ENCODE peak calls at places on chromosomes 13 and 19, in ten cellular contexts. H is cerebellar nuclear complex; S is endothelial cell; U is stimulated activated CD4-positive, alpha-beta T cell treated with anti-CD3 and anti-CD28 coated beads, Interleukin-2, amount 100 ng/mL, for 48 hours; D is immature natural killer cell; O is NCI-H748 treated with DMSO at 0.1 percent for 48 hours; N is H54; R is activated T-helper 9 cell treated with anti-CD3 and anti-CD28 coated beads, Interleukin-2, amount 50 U/mL, for 16 hours; W is NCI-H1105; E is GM13977. K is an unnamed sample.

GRCh38 chr13:30715837-30716236 is 19.5 kb upstream of the ALOX5AP start:
- DNase-seq in H (no peak), W (no peak), R (no peak), N (no peak), S (no peak), D (no peak), E (no peak), U (no peak), O (no peak), K (no peak)

GRCh38 chr13:37925878-37926473 is 56.4 kb upstream of the TRPC4 start:
- DNase-seq in R (no peak), S (no peak), U (no peak), W (no peak), O (no peak), D (no peak), N (no peak), E (no peak), H (no peak), K (no peak)

GRCh38 chr13:33968520-33969507 is 150.9 kb downstream of the RFC3 start:
- DNase-seq in W (no peak), U (no peak), H (no peak), E (no peak), R (no peak), S (no peak), O (no peak), N (no peak), D (no peak), K (no peak)

GRCh38 chr19:1063030-1063908 is 3.7 kb upstream of the ARHGAP45 start:
- DNase-seq in H (no peak), S (no peak), D (peak), W (no peak), E (peak), O (no peak), U (no peak), N (no peak), R (no peak), K (no peak)

GRCh38 chr19:49954092-49954825 is 6.7 kb downstream of the SIGLEC11 start:
- DNase-seq in U (no peak), D (no peak), E (no peak), R (no peak), O (no peak), S (no peak), W (no peak), N (no peak), H (no peak), K (no peak)

GRCh38 chr13:78247362-78247761 is 328.7 kb upstream of the EDNRB start:
- DNase-seq in O (peak), S (no peak), N (no peak), U (no peak), R (no peak), E (no peak), W (no peak), H (no peak), D (no peak), K (no peak)

GRCh38 chr19:16836115-16836905 is 7.1 kb downstream of the SIN3B start:
- DNase-seq in O (no peak), U (no peak), N (no peak), E (peak), W (no peak), R (no peak), H (no peak), S (no peak), D (no peak), K (no peak)

GRCh38 chr13:76725211-76725610 is 161.0 kb downstream of the KCTD12 start:
- DNase-seq in O (no peak), E (no peak), N (no peak), U (no peak), S (no peak), D (no peak), W (no peak), R (no peak), H (no peak), K (no peak)